ENCODE peak calls at places on chromosomes 5 and 9, in five cellular contexts. C is upper lobe of left lung, E is Panc1, V is SK-N-SH, I is HCT116. A is an unnamed sample.
A peak's percentile ranks its signal among the peaks of the same experiment; 100 is the strongest.

GRCh38 chr5:171391996-171392577 is 4.4 kb downstream of the NPM1 start:
- DNase-seq in I (no peak), V (no peak), E (no peak), C (no peak), A (no peak)

GRCh38 chr5:38541174-38541724 is 15.2 kb downstream of the LIFR start:
- DNase-seq in C (no peak), E (no peak), V (no peak), I (no peak), A (no peak)

GRCh38 chr5:42949348-42950090 is 90.6 kb downstream of the ANXA2R start:
- DNase-seq in E (peak; percentile 71), I (no peak), V (peak; percentile 68), C (peak; percentile 74), A (peak; percentile 75)

GRCh38 chr5:115842089-115842881 is 550 bp downstream of the AP3S1 start:
- DNase-seq in I (peak; percentile 51), V (peak; percentile 90), E (no peak), C (peak; percentile 30), A (no peak)

GRCh38 chr5:169901896-169902295 is 78.4 kb downstream of the INSYN2B start:
- DNase-seq in C (no peak), V (no peak), I (no peak), E (no peak), A (no peak)

GRCh38 chr5:32710335-32710858 is 724 bp upstream of the NPR3 start:
- DNase-seq in I (no peak), C (no peak), V (peak; percentile 41), E (no peak), A (peak; percentile 72)

GRCh38 chr9:136244776-136245193 is 827 bp downstream of the QSOX2 start:
- DNase-seq in V (no peak), E (no peak), C (no peak), I (no peak), A (no peak)

GRCh38 chr9:132474253-132474652 is 64.2 kb downstream of the CFAP77 start:
- DNase-seq in C (no peak), V (no peak), E (no peak), I (no peak), A (no peak)

GRCh38 chr5:133147411-133147810 is 95.6 kb downstream of the HSPA4 start:
- DNase-seq in V (no peak), I (no peak), E (no peak), C (no peak), A (no peak)

GRCh38 chr5:158234323-158235158 is 375.6 kb upstream of the CLINT1 start:
- DNase-seq in V (no peak), I (no peak), E (no peak), C (no peak), A (no peak)

GRCh38 chr9:137763271-137763955 is 114.2 kb upstream of the CACNA1B start:
- DNase-seq in I (no peak), C (no peak), E (no peak), V (no peak), A (no peak)

GRCh38 chr5:129382921-129383672 is 77.0 kb upstream of the ADAMTS19 start:
- DNase-seq in V (no peak), E (no peak), I (no peak), C (no peak), A (no peak)

GRCh38 chr5:54135042-54135441 is 175.3 kb downstream of the ARL15 start:
- DNase-seq in E (no peak), C (no peak), V (no peak), I (no peak), A (no peak)

GRCh38 chr5:56319281-56320242 is 86.4 kb upstream of the ANKRD55 start:
- DNase-seq in E (no peak), I (no peak), V (no peak), C (peak; percentile 28), A (peak; percentile 69)

GRCh38 chr9:95509851-95510529 is 6.8 kb downstream of the PTCH1 start:
- DNase-seq in E (no peak), I (no peak), C (no peak), V (no peak), A (no peak)

GRCh38 chr9:21681641-21682040 is 120.8 kb upstream of the MTAP start:
- DNase-seq in I (no peak), V (no peak), C (no peak), E (peak; percentile 89), A (no peak)

GRCh38 chr9:108142504-108143201 is 653.1 kb upstream of the KLF4 start:
- DNase-seq in C (peak; percentile 65), V (no peak), I (no peak), E (no peak), A (peak; percentile 97)

GRCh38 chr9:27247756-27248155 is 49.2 kb downstream of the EQTN start:
- DNase-seq in I (peak; percentile 43), E (no peak), V (peak; percentile 44), C (peak; percentile 70), A (no peak)

GRCh38 chr9:2180171-2180570 is 165.0 kb downstream of the SMARCA2 start:
- DNase-seq in I (no peak), V (no peak), E (no peak), C (no peak), A (no peak)
- H3K27ac ChIP-seq in I (no peak overlapping the region), V (no peak overlapping the region), E (no peak overlapping the region), C (no peak overlapping the region), A (no peak overlapping the region)

GRCh38 chr5:123914333-123914732 is 402.4 kb downstream of the CSNK1G3 start:
- DNase-seq in E (no peak), I (no peak), C (no peak), V (no peak), A (no peak)

GRCh38 chr5:123921193-123921592 is 409.2 kb downstream of the CSNK1G3 start:
- DNase-seq in I (no peak), C (no peak), V (no peak), E (no peak), A (no peak)

GRCh38 chr5:123916331-123917121 is 404.5 kb downstream of the CSNK1G3 start:
- DNase-seq in V (no peak), I (peak; percentile 41), E (peak; percentile 12), C (no peak), A (no peak)
- TF ChIP-seq POLR2AphosphoS5 in V (no peak), I (no peak), E (no peak), C (no peak), A (peak; percentile 55)

GRCh38 chr5:178640331-178641045 is 13.6 kb upstream of the CLK4 start:
- DNase-seq in E (no peak), V (no peak), C (no peak), I (no peak), A (no peak)

GRCh38 chr5:178644826-178645545 is 18.1 kb upstream of the CLK4 start:
- DNase-seq in E (no peak), I (no peak), V (no peak), C (no peak), A (no peak)

GRCh38 chr5:178642351-178642909 is 15.6 kb upstream of the CLK4 start:
- DNase-seq in E (no peak), C (no peak), I (no peak), V (peak; percentile 26), A (no peak)

GRCh38 chr5:178637356-178638069 is 10.7 kb upstream of the CLK4 start:
- DNase-seq in I (no peak), C (no peak), E (no peak), V (no peak), A (no peak)

DNA sequence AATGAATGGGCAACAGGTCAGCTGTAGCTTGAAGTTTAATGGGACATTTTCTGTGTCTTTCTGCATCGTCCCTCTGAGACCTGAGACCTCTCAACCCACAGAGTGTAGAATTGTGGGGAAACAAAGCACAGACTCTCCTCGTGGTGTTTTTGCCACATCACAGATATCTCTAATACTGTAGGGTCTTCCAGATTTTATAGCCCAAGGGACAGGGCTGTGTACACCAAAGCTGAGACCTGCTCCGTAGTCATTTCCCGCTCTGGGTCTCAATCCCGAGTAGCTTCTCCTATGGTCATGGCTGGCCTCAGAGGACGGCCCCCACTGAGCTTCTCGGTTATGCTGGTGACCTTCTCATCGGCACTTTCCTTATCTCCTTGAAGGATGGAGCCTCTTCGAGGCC is 14.9 kb upstream of the CLK4 start:
- DNase-seq in C (no peak), I (no peak), V (no peak), E (no peak), A (no peak)
- H3K27ac ChIP-seq in C (no peak overlapping the region), I (no peak overlapping the region), V (no peak overlapping the region), E (peak overlapping the region; percentile 18), A (no peak overlapping the region)

DNA sequence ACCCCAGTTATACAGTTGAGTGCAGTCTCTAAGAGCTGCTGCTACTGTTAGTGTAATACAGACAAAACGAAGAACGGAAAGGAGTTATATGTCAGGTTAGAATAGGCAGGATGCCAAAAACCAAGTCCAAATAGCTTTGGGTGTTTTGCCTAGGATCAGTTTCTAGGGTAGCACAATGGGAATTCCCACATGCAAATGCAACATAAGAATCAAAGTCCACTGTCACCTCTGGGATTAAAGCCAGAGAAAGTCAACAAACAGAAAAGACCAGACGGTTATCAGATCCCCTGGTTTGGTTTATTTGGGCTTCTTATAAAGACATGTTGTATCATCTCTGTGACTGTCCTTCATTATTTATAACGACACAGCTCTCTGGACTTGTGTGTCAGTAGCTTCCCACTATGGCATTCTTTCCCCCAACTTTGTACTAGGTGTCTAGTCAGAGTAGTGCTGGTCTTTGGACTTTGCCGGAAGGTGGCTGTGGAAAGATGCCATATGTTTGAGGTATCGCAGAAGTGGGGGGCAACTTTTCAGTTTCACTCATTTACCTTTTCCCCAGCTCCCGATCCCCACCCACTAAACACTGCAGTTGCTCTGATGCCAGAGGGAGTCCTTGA is 14.8 kb upstream of the TMEM38B start:
- DNase-seq in C (no peak), E (no peak), V (no peak), I (no peak), A (no peak)
- TF ChIP-seq POLR2AphosphoS5 in C (no peak), E (no peak), V (no peak), I (no peak), A (no peak)

GRCh38 chr9:92723299-92723625 is 41.4 kb downstream of the BICD2 start:
- DNase-seq in E (no peak), V (no peak), C (peak; percentile 51), I (no peak), A (no peak)

GRCh38 chr9:92725266-92725545 is 39.4 kb downstream of the BICD2 start:
- DNase-seq in E (no peak), C (no peak), I (no peak), V (no peak), A (no peak)

GRCh38 chr9:92725726-92726125 is 38.9 kb downstream of the BICD2 start:
- DNase-seq in C (no peak), I (no peak), V (no peak), E (no peak), A (no peak)

GRCh38 chr9:92723801-92724323 is 40.8 kb downstream of the BICD2 start:
- DNase-seq in I (no peak), E (no peak), V (peak; percentile 65), C (no peak), A (no peak)

GRCh38 chr9:92724528-92725265 is 39.9 kb downstream of the BICD2 start:
- DNase-seq in V (no peak), C (peak; percentile 25), I (no peak), E (no peak), A (no peak)
- H3K27ac ChIP-seq in V (peak overlapping the region; percentile 1), C (peak overlapping the region; percentile 23), I (no peak overlapping the region), E (no peak overlapping the region), A (no peak overlapping the region)

GRCh38 chr5:37086466-37087178 is 162.6 kb downstream of the CPLANE1 start:
- DNase-seq in E (no peak), I (no peak), C (no peak), V (no peak), A (no peak)
- TF ChIP-seq POLR2AphosphoS5 in E (no peak), I (no peak), C (no peak), V (no peak), A (no peak)